ENCODE peak calls at places on chromosome 12, in five cellular contexts. L, X, V, U and O are unnamed samples.

GRCh38 chr12:112236786-112237185 is 111.4 kb downstream of the TRAFD1 start:
- DNase-seq in U (no peak), X (no peak), V (no peak), L (no peak), O (no peak)

GRCh38 chr12:112097641-112098040 is 10.9 kb downstream of the NAA25 start:
- DNase-seq in V (no peak), L (no peak), X (no peak), U (no peak), O (no peak)

GRCh38 chr12:92378682-92379479 is 233.2 kb upstream of the BTG1 start:
- DNase-seq in V (peak), X (no peak), L (no peak), U (no peak), O (no peak)

GRCh38 chr12:45259732-45260480 is 44.0 kb downstream of the ANO6 start:
- DNase-seq in X (no peak), V (no peak), L (no peak), U (no peak), O (no peak)

GRCh38 chr12:38282886-38283285 is 33.7 kb upstream of the ALG10B start:
- DNase-seq in U (no peak), X (no peak), L (no peak), V (no peak), O (no peak)

GRCh38 chr12:99200711-99201384 is 446.7 kb upstream of the GARIN6 start:
- DNase-seq in U (no peak), X (no peak), L (no peak), V (no peak), O (no peak)

GRCh38 chr12:111407371-111408115 is 1.8 kb downstream of the SH2B3 start:
- DNase-seq in V (peak), X (no peak), U (no peak), L (no peak), O (no peak)

GRCh38 chr12:19369691-19370148 is 69.6 kb upstream of the AEBP2 start:
- DNase-seq in L (no peak), X (no peak), U (no peak), V (no peak), O (no peak)

GRCh38 chr12:102503056-102503681 is 22.8 kb upstream of the IGF1 start:
- DNase-seq in X (no peak), V (no peak), U (no peak), L (peak), O (peak)

GRCh38 chr12:26032719-26033241 is 74.3 kb downstream of the RASSF8 start:
- DNase-seq in L (no peak), X (no peak), U (no peak), V (no peak), O (no peak)

GRCh38 chr12:19338405-19338804 is 100.9 kb upstream of the AEBP2 start:
- DNase-seq in L (no peak), X (no peak), U (no peak), V (no peak), O (no peak)

GRCh38 chr12:57726151-57726883 is 12.2 kb downstream of the AGAP2 start:
- DNase-seq in U (no peak), X (peak), L (no peak), V (no peak), O (peak)

GRCh38 chr12:113316155-113316554 is 18.8 kb downstream of the SLC8B1 start:
- DNase-seq in U (no peak), L (no peak), V (no peak), X (no peak), O (no peak)

GRCh38 chr12:128976120-128976519 is 122.8 kb downstream of the GLT1D1 start:
- DNase-seq in U (no peak), V (peak), X (peak), L (no peak), O (no peak)

GRCh38 chr12:52980773-52981423 is 25.4 kb upstream of the EIF4B start:
- DNase-seq in X (peak), U (peak), V (peak), L (peak), O (peak)

GRCh38 chr12:52838871-52839446 is 4.8 kb upstream of the KRT79 start:
- DNase-seq in L (no peak), X (no peak), V (peak), U (no peak), O (no peak)

GRCh38 chr12:33770652-33771051 is 251.6 kb upstream of the ALG10 start:
- DNase-seq in V (no peak), U (no peak), L (no peak), X (no peak), O (no peak)

GRCh38 chr12:104215638-104216297 is at the start of gene TXNRD1:
- DNase-seq in X (peak), V (peak), L (peak), U (peak), O (peak)

GRCh38 chr12:48165089-48166031 is 8.0 kb upstream of the ASB8 start:
- DNase-seq in X (no peak), L (peak), V (peak), U (no peak), O (no peak)

GRCh38 chr12:91327136-91327535 is 144.5 kb upstream of the DCN start:
- DNase-seq in V (no peak), L (no peak), X (no peak), U (no peak), O (no peak)

GRCh38 chr12:92242917-92243316 is 97.3 kb upstream of the BTG1 start:
- DNase-seq in V (no peak), U (no peak), L (no peak), X (no peak), O (no peak)

GRCh38 chr12:125184213-125184952 is 119.1 kb downstream of the AACS start:
- DNase-seq in U (no peak), L (no peak), V (no peak), X (no peak), O (no peak)

GRCh38 chr12:55861396-55861795 is 18.7 kb upstream of the MMP19 start:
- DNase-seq in X (no peak), L (no peak), U (no peak), V (no peak), O (no peak)

GRCh38 chr12:70583251-70583650 is 54.0 kb downstream of the PTPRB start:
- DNase-seq in U (no peak), V (no peak), X (no peak), L (no peak), O (no peak)

GRCh38 chr12:115811929-115812328 is 465.6 kb downstream of the MED13L start:
- DNase-seq in X (peak), U (no peak), L (no peak), V (no peak), O (no peak)

GRCh38 chr12:52636592-52637258 is 15.3 kb downstream of the KRT2 start:
- DNase-seq in V (peak), U (no peak), X (no peak), L (no peak), O (no peak)

GRCh38 chr12:31387011-31387410 is 61.1 kb upstream of the SINHCAF start:
- DNase-seq in V (no peak), X (no peak), U (no peak), L (no peak), O (no peak)

GRCh38 chr12:46377678-46378077 is 5.1 kb upstream of the SLC38A2 start:
- DNase-seq in L (no peak), V (peak), U (no peak), X (no peak), O (no peak)

GRCh38 chr12:57240069-57240921 is 10.7 kb downstream of the STAC3 start:
- DNase-seq in V (peak), L (no peak), U (no peak), X (no peak), O (peak)

GRCh38 chr12:57238854-57239554 is 9.5 kb downstream of the SHMT2 start:
- DNase-seq in U (peak), X (peak), L (no peak), V (peak), O (peak)

GRCh38 chr12:115885040-115885439 is 392.5 kb downstream of the MED13L start:
- DNase-seq in L (no peak), X (no peak), U (no peak), V (no peak), O (peak)

GRCh38 chr12:128337456-128338160 is 70.6 kb downstream of the TMEM132C start:
- DNase-seq in V (no peak), L (no peak), U (no peak), X (no peak), O (no peak)

GRCh38 chr12:133180669-133181068 is 626 bp upstream of the ZNF268 start:
- DNase-seq in L (no peak), U (no peak), X (no peak), V (no peak), O (no peak)

GRCh38 chr12:133181238-133181959 is at the start of gene ZNF268:
- DNase-seq in L (peak), U (peak), V (peak), X (peak), O (peak)
- TF ChIP-seq POLR2A in L (peak), U (peak), V (peak), X (no peak), O (no peak)

GRCh38 chr12:120497524-120498150 is 1.7 kb downstream of the DYNLL1 start:
- DNase-seq in V (no peak), X (no peak), U (no peak), L (no peak), O (no peak)

GRCh38 chr12:120495723-120496352 is at the start of gene DYNLL1:
- DNase-seq in U (peak), L (peak), X (peak), V (peak), O (peak)

GRCh38 chr12:120496353-120497340 is 734 bp downstream of the DYNLL1 start:
- DNase-seq in V (peak), U (peak), X (peak), L (no peak), O (peak)

GRCh38 chr12:120498870-120499515 is 3.1 kb downstream of the DYNLL1 start:
- DNase-seq in V (no peak), U (no peak), X (no peak), L (no peak), O (no peak)

DNA sequence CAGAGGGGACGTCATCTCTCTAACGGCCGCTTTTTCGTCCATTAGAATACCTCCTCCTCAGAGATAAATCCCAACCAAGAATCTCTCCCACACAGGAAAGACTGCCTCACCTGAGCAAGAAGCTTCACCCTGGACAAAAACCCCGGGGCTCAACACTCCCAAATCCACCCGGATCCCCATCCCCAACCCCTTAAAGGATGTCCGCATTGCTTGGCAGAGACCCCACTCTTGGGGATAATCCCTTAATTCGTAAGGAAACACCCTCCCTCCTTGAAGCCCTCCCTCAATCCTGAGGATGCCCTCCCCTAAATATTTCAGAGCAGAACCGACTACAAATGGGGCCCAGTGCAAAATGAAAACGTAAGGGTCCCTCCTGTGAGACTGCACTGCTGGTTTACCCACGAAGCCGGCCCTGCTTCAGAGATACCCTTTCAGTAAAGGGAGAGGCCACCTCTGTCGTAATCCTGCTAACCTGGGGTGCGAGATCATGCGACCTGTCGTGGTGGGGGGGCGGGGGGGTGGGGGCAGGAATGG is 657 bp upstream of the DYNLL1 start:
- DNase-seq in X (no peak), V (peak), U (no peak), L (no peak), O (no peak)
- TF ChIP-seq CTCF in X (no peak), V (no peak), U (no peak), L (no peak), O (no peak)

DNA sequence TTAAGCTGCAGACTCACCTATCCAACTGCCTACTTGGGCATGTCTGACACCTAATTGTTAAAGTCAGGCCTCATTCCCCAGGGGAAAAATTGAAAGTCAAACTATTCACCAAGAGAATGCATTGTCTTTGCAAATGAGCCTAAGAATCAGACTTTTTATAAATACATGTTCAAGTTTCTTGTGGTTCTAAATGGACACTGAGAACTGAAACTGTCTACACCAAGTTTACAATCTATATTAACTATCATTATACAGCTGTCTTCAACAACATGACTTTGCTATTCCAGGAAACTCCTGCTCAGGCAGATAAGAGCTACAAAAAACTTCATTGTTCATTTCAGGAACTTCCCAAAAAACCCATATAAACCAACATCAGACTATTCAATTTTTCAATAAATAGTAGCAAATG is 24.4 kb downstream of the CDK17 start:
- DNase-seq in X (no peak), V (peak), L (peak), U (no peak), O (no peak)
- TF ChIP-seq POLR2A in X (no peak), V (no peak), L (no peak), U (no peak), O (no peak)

GRCh38 chr12:17511369-17511768 is 578.6 kb downstream of the RERGL start:
- DNase-seq in U (no peak), L (no peak), X (no peak), V (no peak), O (no peak)
- TF ChIP-seq CTCF in U (no peak), L (peak), X (no peak), V (no peak), O (no peak)

GRCh38 chr12:60094436-60094835 is 498.6 kb downstream of the SLC16A7 start:
- DNase-seq in V (no peak), L (no peak), U (no peak), X (no peak), O (no peak)
- TF ChIP-seq POLR2A in V (no peak), L (no peak), U (no peak), X (no peak), O (no peak)

DNA sequence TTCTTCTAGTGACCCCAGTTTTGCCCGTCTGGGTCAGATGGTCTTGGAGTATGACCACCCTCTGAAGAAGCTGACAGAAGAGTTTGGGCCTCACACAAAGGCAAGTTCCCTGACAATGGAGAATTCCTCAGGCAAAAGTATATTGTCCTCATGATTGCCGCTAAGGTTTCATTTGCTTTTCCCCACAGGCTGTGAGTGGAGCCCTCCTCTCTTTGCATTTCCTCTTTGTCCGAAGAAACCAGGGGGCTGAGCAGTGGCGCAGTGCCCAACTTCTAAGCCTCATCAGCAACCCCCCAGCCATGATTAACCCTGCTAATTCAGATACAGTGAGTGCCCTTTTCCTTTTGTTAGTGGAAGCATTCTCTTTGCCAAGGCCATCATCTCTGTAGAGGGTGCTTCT is 12.1 kb downstream of the NCKAP1L start:
- DNase-seq in X (no peak), V (no peak), L (no peak), U (no peak), O (no peak)
- TF ChIP-seq CTCF in X (no peak), V (no peak), L (no peak), U (no peak), O (no peak)

DNA sequence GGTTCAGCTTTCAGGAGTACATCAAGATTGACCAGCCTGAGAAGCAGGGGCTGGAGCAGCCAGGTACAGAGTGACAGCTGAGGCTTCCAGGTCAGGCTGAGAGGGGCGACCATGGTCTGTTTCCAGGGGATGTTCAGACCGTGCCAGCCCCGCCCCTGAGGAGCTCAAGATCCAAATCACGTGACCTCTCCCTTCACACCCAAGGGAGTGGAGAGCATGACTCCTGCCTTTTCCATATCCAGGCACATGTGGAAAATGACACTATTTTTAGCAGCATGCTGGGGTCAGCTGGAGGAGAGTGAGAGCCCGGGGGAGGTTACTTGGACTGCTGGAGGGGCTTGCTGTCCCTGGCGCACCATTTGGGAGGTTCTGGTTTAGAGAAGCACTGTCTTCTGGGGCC is 92.7 kb downstream of the B4GALNT3 start:
- DNase-seq in X (peak), U (no peak), V (no peak), L (no peak), O (no peak)
- TF ChIP-seq POLR2A in X (no peak), U (no peak), V (no peak), L (no peak), O (no peak)

DNA sequence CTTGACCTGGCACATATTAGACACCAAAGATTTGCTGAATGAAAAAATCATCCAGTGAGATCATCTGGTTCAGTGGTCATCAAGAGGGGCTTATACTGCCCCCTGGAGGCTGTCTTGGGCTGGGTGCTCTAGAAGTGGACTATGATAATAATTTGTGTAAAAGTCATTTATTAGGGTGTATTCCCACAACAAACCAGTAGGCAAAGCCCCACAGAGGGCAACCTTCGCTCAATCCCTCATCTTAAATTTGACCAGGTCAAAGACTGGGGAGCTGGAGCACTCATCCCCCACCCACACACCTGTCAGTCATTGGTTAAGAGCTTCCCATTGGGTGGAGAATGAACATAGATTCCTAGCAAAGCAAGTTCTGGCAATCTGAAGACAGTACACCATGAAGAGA is 20.0 kb upstream of the FICD start:
- DNase-seq in L (no peak), U (no peak), V (peak), X (peak), O (no peak)
- TF ChIP-seq CTCF in L (peak), U (no peak), V (peak), X (no peak), O (no peak)

GRCh38 chr12:95942106-95942531 is 295 bp downstream of the CCDC38 start:
- DNase-seq in L (no peak), V (no peak), U (no peak), X (no peak), O (no peak)

GRCh38 chr12:95940514-95940913 is 1.9 kb downstream of the CCDC38 start:
- DNase-seq in X (no peak), L (no peak), U (no peak), V (no peak), O (no peak)

GRCh38 chr12:95943231-95943842 is at the start of gene AMDHD1:
- DNase-seq in U (peak), L (no peak), V (no peak), X (peak), O (peak)

GRCh38 chr12:95944108-95944704 is 1.1 kb downstream of the AMDHD1 start:
- DNase-seq in U (no peak), X (no peak), L (no peak), V (no peak), O (no peak)

DNA sequence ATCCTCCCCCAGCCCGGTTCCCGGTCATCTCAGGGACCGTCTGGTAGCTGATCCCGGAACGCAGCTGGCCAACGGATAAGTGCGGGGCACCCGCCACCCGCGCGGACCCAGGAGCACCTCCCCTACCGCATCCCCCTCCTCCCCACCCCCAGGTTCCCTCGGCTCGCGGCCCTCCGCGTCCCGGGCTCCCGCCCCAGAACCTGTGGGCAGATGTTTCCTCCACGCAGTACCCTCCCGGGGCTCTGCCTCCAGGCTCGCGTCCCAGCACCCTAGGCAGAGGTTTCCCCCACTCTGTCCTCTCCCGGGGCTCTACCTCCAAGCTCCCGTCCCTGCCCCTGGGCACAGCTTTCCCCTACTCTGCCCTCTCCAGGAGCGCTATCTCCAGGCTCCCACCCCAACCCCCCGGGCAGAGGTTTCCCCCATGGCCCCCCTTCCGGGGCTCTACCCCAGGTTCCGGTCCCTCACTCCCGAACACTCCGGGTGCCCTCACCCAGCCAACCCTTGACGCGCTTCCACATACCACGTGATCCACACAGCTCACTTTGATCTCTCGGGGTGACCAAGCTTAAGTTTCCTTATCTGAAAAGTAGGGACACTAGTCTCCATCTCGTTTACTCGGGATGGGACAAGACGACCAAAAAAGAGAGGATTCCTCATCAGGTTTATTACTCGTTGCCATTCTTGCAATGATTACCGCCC is at the start of gene CCDC38:
- DNase-seq in L (peak), V (no peak), U (peak), X (peak), O (peak)
- TF ChIP-seq POLR2A in L (peak), V (no peak), U (no peak), X (no peak), O (no peak)